ENCODE peak calls at places on chromosomes 1 and 21, in seven cellular contexts. M, L, X, B, K, G and R are unnamed samples.

GRCh38 chr1:205983925-205984725 is 19.1 kb downstream of the RAB7B start:
- DNase-seq in M (peak; percentile 77), L (peak; percentile 41), X (peak; percentile 69), B (no peak), K (peak; percentile 74), G (peak; percentile 73), R (peak; percentile 57)

GRCh38 chr1:169892819-169893644 is 664 bp downstream of the SCYL3 start:
- DNase-seq in M (peak; percentile 22), L (no peak), X (peak; percentile 35), B (peak; percentile 46), K (peak; percentile 44), G (peak; percentile 15), R (peak; percentile 18)

GRCh38 chr1:59779949-59780348 is 34.8 kb upstream of the HOOK1 start:
- DNase-seq in M (peak; percentile 48), L (no peak), X (no peak), B (no peak), K (peak; percentile 9), G (no peak), R (no peak)

GRCh38 chr1:207798847-207799246 is 47.0 kb downstream of the CD46 start:
- DNase-seq in M (no peak), L (no peak), X (no peak), B (no peak), K (no peak), G (no peak), R (no peak)

GRCh38 chr1:196546272-196547245 is 61.7 kb downstream of the KCNT2 start:
- DNase-seq in M (no peak), L (no peak), X (no peak), B (no peak), K (no peak), G (no peak), R (no peak)

GRCh38 chr1:87386217-87386790 is 57.6 kb downstream of the LMO4 start:
- DNase-seq in M (no peak), L (no peak), X (no peak), B (no peak), K (no peak), G (no peak), R (no peak)

GRCh38 chr21:20570824-20571232 is 427.4 kb upstream of the NCAM2 start:
- DNase-seq in M (peak; percentile 5), L (no peak), X (no peak), B (no peak), K (peak; percentile 28), G (no peak), R (no peak)

GRCh38 chr1:207815913-207816312 is 64.1 kb downstream of the CD46 start:
- DNase-seq in M (no peak), L (peak; percentile 79), X (no peak), B (no peak), K (peak; percentile 80), G (no peak), R (peak; percentile 37)

GRCh38 chr1:85109475-85109874 is 61.2 kb upstream of the MCOLN3 start:
- DNase-seq in M (peak; percentile 84), L (peak; percentile 38), X (peak; percentile 77), B (peak; percentile 53), K (peak; percentile 75), G (peak; percentile 40), R (peak; percentile 44)

GRCh38 chr21:27021801-27022200 is 54.9 kb upstream of the ADAMTS5 start:
- DNase-seq in M (no peak), L (no peak), X (no peak), B (no peak), K (no peak), G (no peak), R (no peak)

GRCh38 chr1:54456921-54457529 is 50.8 kb upstream of the SSBP3 start:
- DNase-seq in M (no peak), L (no peak), X (no peak), B (no peak), K (no peak), G (no peak), R (no peak)

GRCh38 chr1:211965108-211965805 is 70.1 kb downstream of the INTS7 start:
- DNase-seq in M (no peak), L (no peak), X (no peak), B (no peak), K (no peak), G (no peak), R (no peak)